ENCODE peak calls at places on chromosomes 7 and 10, in eight cellular contexts. P is cardiac fibroblast; D is NCI-H1092 treated with DMSO at 0.1 percent for 48 hours; I is activated gamma-delta T cell treated with Interleukin-2 at 50 U/mL for 16 hours; L is midbrain; Q is NCI-H1105 treated with DMSO at 0.1 percent for 48 hours; F is foreskin keratinocyte; V is stimulated activated CD4-positive, alpha-beta T cell treated with anti-CD3 and anti-CD28 coated beads, Interleukin-12 subunit alpha, Interleukin-12 subunit beta, amount 100 ng/mL, for 4 hours. W is an unnamed sample.

GRCh38 chr10:22321831-22322662 is 1.1 kb downstream of the BMI1 start:
- DNase-seq in P (peak; percentile 30), D (no peak), I (peak; percentile 21), L (peak; percentile 52), Q (no peak), F (no peak), V (peak; percentile 33), W (no peak)

GRCh38 chr7:31487476-31487875 is 26.4 kb upstream of the ITPRID1 start:
- DNase-seq in P (no peak), D (no peak), I (no peak), L (no peak), Q (no peak), F (no peak), V (no peak), W (no peak)

GRCh38 chr10:115871855-115872254 is 401.2 kb downstream of the GFRA1 start:
- DNase-seq in P (no peak), D (no peak), I (no peak), L (no peak), Q (no peak), F (no peak), V (no peak), W (no peak)

GRCh38 chr10:32922164-32922563 is 35.9 kb downstream of the ITGB1 start:
- DNase-seq in P (no peak), D (no peak), I (no peak), L (no peak), Q (no peak), F (no peak), V (no peak), W (no peak)

GRCh38 chr7:2151235-2151634 is 81.5 kb downstream of the MAD1L1 start:
- DNase-seq in P (no peak), D (peak; percentile 16), I (no peak), L (peak; percentile 12), Q (no peak), F (no peak), V (no peak), W (no peak)

GRCh38 chr7:7330997-7331396 is 148.7 kb downstream of the C1GALT1 start:
- DNase-seq in P (no peak), D (no peak), I (no peak), L (no peak), Q (no peak), F (no peak), V (no peak), W (no peak)

GRCh38 chr10:114245128-114245791 is 6.2 kb downstream of the VWA2 start:
- DNase-seq in P (no peak), D (no peak), I (no peak), L (no peak), Q (no peak), F (peak; percentile 96), V (no peak), W (no peak)

GRCh38 chr10:87974769-87975168 is 111.3 kb downstream of the PTEN start:
- DNase-seq in P (no peak), D (no peak), I (no peak), L (no peak), Q (no peak), F (no peak), V (no peak), W (no peak)

GRCh38 chr10:43781480-43782361 is 133.0 kb upstream of the ZNF32 start:
- DNase-seq in P (no peak), D (no peak), I (no peak), L (no peak), Q (no peak), F (no peak), V (no peak), W (peak; percentile 52)

GRCh38 chr7:92809397-92810241 is 26.8 kb downstream of the CDK6 start:
- DNase-seq in P (peak; percentile 93), D (no peak), I (peak; percentile 42), L (peak; percentile 29), Q (no peak), F (peak; percentile 71), V (no peak), W (peak; percentile 60)

GRCh38 chr10:77837925-77838595 is 88.5 kb downstream of the DLG5 start:
- DNase-seq in P (no peak), D (peak; percentile 39), I (no peak), L (no peak), Q (no peak), F (no peak), V (no peak), W (no peak)

GRCh38 chr10:16519250-16519907 is 2.3 kb downstream of the C1QL3 start:
- DNase-seq in P (no peak), D (peak; percentile 15), I (no peak), L (no peak), Q (no peak), F (no peak), V (no peak), W (no peak)

GRCh38 chr7:123410273-123410928 is 124.0 kb downstream of the IQUB start:
- DNase-seq in P (peak; percentile 90), D (no peak), I (no peak), L (no peak), Q (peak; percentile 6), F (peak; percentile 12), V (no peak), W (no peak)

GRCh38 chr7:132376361-132377013 is 199.8 kb downstream of the PLXNA4 start:
- DNase-seq in P (no peak), D (no peak), I (no peak), L (no peak), Q (no peak), F (no peak), V (no peak), W (no peak)

GRCh38 chr7:51457079-51457478 is 140.5 kb upstream of the COBL start:
- DNase-seq in P (no peak), D (peak; percentile 25), I (no peak), L (no peak), Q (no peak), F (no peak), V (no peak), W (no peak)

GRCh38 chr10:30455816-30456215 is 21.8 kb downstream of the MAP3K8 start:
- DNase-seq in P (no peak), D (no peak), I (peak; percentile 27), L (no peak), Q (no peak), F (no peak), V (no peak), W (peak; percentile 9)

GRCh38 chr7:35717516-35717915 is 22.6 kb upstream of the HERPUD2 start:
- DNase-seq in P (no peak), D (no peak), I (no peak), L (no peak), Q (no peak), F (no peak), V (no peak), W (no peak)

W was measured in NK-92 treated with Interleukin-12 subunit alpha and Interleukin-12 subunit beta, amount 100 ng/mL, for 24 hours.